ENCODE peak calls at places on chromosomes 12 and 14, in five cellular contexts. Z, J, O, I and H are unnamed samples.

GRCh38 chr12:108140501-108140900 is 11.4 kb downstream of the WSCD2 start:
- DNase-seq in Z (no peak), J (no peak), O (no peak), I (no peak), H (no peak)

GRCh38 chr14:85190251-85190650 is 339.7 kb upstream of the FLRT2 start:
- DNase-seq in Z (no peak), J (no peak), O (no peak), I (no peak), H (no peak)

GRCh38 chr14:50501642-50502041 is 30.7 kb downstream of the MAP4K5 start:
- DNase-seq in Z (no peak), J (peak; percentile 27), O (no peak), I (peak; percentile 60), H (no peak)

GRCh38 chr12:58412466-58412865 is 471.1 kb downstream of the ATP23 start:
- DNase-seq in Z (no peak), J (no peak), O (no peak), I (no peak), H (no peak)

GRCh38 chr14:47227051-47227600 is 448.3 kb downstream of the MDGA2 start:
- DNase-seq in Z (no peak), J (no peak), O (no peak), I (peak; percentile 85), H (no peak)

GRCh38 chr12:113244015-113244983 is 23.0 kb downstream of the TPCN1 start:
- DNase-seq in Z (no peak), J (peak; percentile 96), O (peak; percentile 56), I (peak; percentile 75), H (no peak)

GRCh38 chr12:120439646-120440247 is 1.8 kb downstream of the COX6A1 start:
- DNase-seq in Z (peak; percentile 59), J (peak; percentile 74), O (peak; percentile 35), I (peak; percentile 67), H (peak; percentile 39)

GRCh38 chr12:14619731-14620501 is 52.2 kb upstream of the PLBD1 start:
- DNase-seq in Z (no peak), J (no peak), O (no peak), I (no peak), H (no peak)

GRCh38 chr12:80936642-80937390 is 918 bp downstream of the LIN7A start:
- DNase-seq in Z (peak; percentile 68), J (peak; percentile 34), O (peak; percentile 50), I (peak; percentile 44), H (no peak)

GRCh38 chr14:60235440-60235839 is 13.6 kb upstream of the PPM1A start:
- DNase-seq in Z (no peak), J (no peak), O (no peak), I (no peak), H (no peak)

GRCh38 chr12:124489915-124490583 is 77.4 kb downstream of the NCOR2 start:
- DNase-seq in Z (no peak), J (no peak), O (peak; percentile 12), I (no peak), H (no peak)

GRCh38 chr12:131211279-131211938 is 257.7 kb downstream of the ADGRD1 start:
- DNase-seq in Z (no peak), J (no peak), O (no peak), I (no peak), H (peak; percentile 3)

GRCh38 chr14:87430810-87431209 is 562.2 kb downstream of the GALC start:
- DNase-seq in Z (no peak), J (peak; percentile 75), O (no peak), I (no peak), H (no peak)

GRCh38 chr14:69703047-69704046 is 63.6 kb upstream of the SRSF5 start:
- DNase-seq in Z (no peak), J (no peak), O (no peak), I (no peak), H (no peak)

GRCh38 chr14:59870277-59871165 is at the start of gene RTN1:
- DNase-seq in Z (peak; percentile 44), J (peak; percentile 64), O (no peak), I (peak; percentile 44), H (no peak)

GRCh38 chr14:27605298-27605697 is 1007.5 kb upstream of the NOVA1 start:
- DNase-seq in Z (no peak), J (no peak), O (no peak), I (no peak), H (no peak)

GRCh38 chr14:90228478-90228877 is 27.9 kb upstream of the PSMC1 start:
- DNase-seq in Z (no peak), J (no peak), O (no peak), I (no peak), H (no peak)

GRCh38 chr12:12017135-12017581 is 53.6 kb upstream of the BCL2L14 start:
- DNase-seq in Z (no peak), J (peak; percentile 16), O (no peak), I (no peak), H (no peak)

GRCh38 chr12:89883630-89884364 is 175.2 kb upstream of the ATP2B1 start:
- DNase-seq in Z (no peak), J (peak; percentile 7), O (no peak), I (peak; percentile 65), H (no peak)

GRCh38 chr12:2397356-2398045 is 344.7 kb downstream of the CACNA1C start:
- DNase-seq in Z (no peak), J (peak; percentile 34), O (no peak), I (no peak), H (no peak)

GRCh38 chr12:59405992-59406391 is 189.8 kb upstream of the SLC16A7 start:
- DNase-seq in Z (no peak), J (no peak), O (no peak), I (no peak), H (no peak)

GRCh38 chr14:60163741-60164140 is 1.5 kb downstream of the DHRS7 start:
- DNase-seq in Z (no peak), J (no peak), O (no peak), I (no peak), H (no peak)

GRCh38 chr12:121128908-121129704 is 3.6 kb upstream of the P2RX7 start:
- DNase-seq in Z (no peak), J (peak; percentile 49), O (peak; percentile 82), I (peak; percentile 79), H (peak; percentile 75)

GRCh38 chr14:33568935-33569579 is 381.8 kb downstream of the EGLN3 start:
- DNase-seq in Z (no peak), J (peak; percentile 38), O (no peak), I (peak; percentile 75), H (no peak)

GRCh38 chr12:19886805-19887105 is 447.5 kb downstream of the AEBP2 start:
- DNase-seq in Z (no peak), J (no peak), O (no peak), I (no peak), H (no peak)

GRCh38 chr12:48988030-48988649 is 10.0 kb downstream of the WNT1 start:
- DNase-seq in Z (peak; percentile 66), J (peak; percentile 60), O (no peak), I (peak; percentile 61), H (peak; percentile 77)

GRCh38 chr12:87196329-87196728 is 832.9 kb downstream of the C12orf50 start:
- DNase-seq in Z (no peak), J (no peak), O (no peak), I (no peak), H (no peak)

GRCh38 chr14:32576088-32576795 is 247.1 kb downstream of the AKAP6 start:
- DNase-seq in Z (peak; percentile 16), J (peak; percentile 73), O (peak; percentile 26), I (peak; percentile 57), H (no peak)

GRCh38 chr12:22729898-22730443 is 105.0 kb downstream of the ETNK1 start:
- DNase-seq in Z (no peak), J (peak; percentile 31), O (no peak), I (peak; percentile 35), H (no peak)

GRCh38 chr12:5369298-5369697 is 62.6 kb upstream of the NTF3 start:
- DNase-seq in Z (no peak), J (no peak), O (no peak), I (no peak), H (no peak)

GRCh38 chr14:97106166-97106565 is 309.0 kb downstream of the VRK1 start:
- DNase-seq in Z (no peak), J (no peak), O (no peak), I (no peak), H (no peak)

GRCh38 chr12:111454716-111455447 is 49.2 kb downstream of the SH2B3 start:
- DNase-seq in Z (no peak), J (no peak), O (no peak), I (no peak), H (no peak)

GRCh38 chr14:36524874-36525745 is 5.1 kb upstream of the NKX2-1 start:
- DNase-seq in Z (peak; percentile 67), J (peak; percentile 30), O (no peak), I (no peak), H (no peak)

GRCh38 chr14:21302013-21302857 is 22.4 kb downstream of the RPGRIP1 start:
- DNase-seq in Z (no peak), J (no peak), O (no peak), I (no peak), H (no peak)

GRCh38 chr14:101033446-101034165 is 130.1 kb upstream of the RTL1 start:
- DNase-seq in Z (no peak), J (no peak), O (peak; percentile 16), I (no peak), H (no peak)

GRCh38 chr14:95250126-95250824 is 69.4 kb downstream of the CLMN start:
- DNase-seq in Z (no peak), J (no peak), O (no peak), I (no peak), H (no peak)

GRCh38 chr14:95250936-95251335 is 68.8 kb downstream of the CLMN start:
- DNase-seq in Z (no peak), J (no peak), O (no peak), I (peak; percentile 30), H (no peak)

GRCh38 chr14:95252219-95252618 is 67.5 kb downstream of the CLMN start:
- DNase-seq in Z (no peak), J (no peak), O (no peak), I (no peak), H (no peak)

GRCh38 chr14:95245334-95245733 is 74.4 kb downstream of the CLMN start:
- DNase-seq in Z (no peak), J (no peak), O (no peak), I (no peak), H (no peak)

DNA sequence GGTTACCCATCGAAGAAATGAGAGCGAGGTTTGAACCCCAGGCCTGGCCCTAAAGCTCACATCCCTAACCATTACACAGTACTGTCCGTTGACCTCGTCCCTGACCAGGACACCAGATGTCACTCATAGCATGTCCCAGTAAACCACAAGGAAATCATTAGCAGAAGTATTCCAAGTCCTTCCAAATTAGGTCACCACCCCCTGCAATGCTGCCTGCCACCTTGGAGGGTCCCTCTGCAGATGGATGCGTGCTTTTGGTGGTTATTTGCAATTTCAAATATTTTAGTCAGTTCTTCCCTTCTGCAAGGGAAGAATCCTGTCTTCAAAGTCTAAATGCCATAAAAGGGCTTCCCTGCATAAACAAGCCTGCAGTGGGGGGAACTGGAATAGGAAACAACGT is 71.3 kb downstream of the CLMN start:
- DNase-seq in Z (no peak), J (no peak), O (no peak), I (no peak), H (no peak)
- TF ChIP-seq CTCF in Z (no peak), J (no peak), O (no peak), I (no peak), H (no peak)

GRCh38 chr12:68233498-68233897 is 7.9 kb upstream of the IL26 start:
- DNase-seq in Z (no peak), J (no peak), O (no peak), I (no peak), H (no peak)
- TF ChIP-seq CTCF in Z (no peak), J (no peak), O (no peak), I (no peak), H (no peak)

GRCh38 chr12:57090924-57091632 is 2.2 kb downstream of the NAB2 start:
- DNase-seq in Z (no peak), J (no peak), O (no peak), I (no peak), H (no peak)
- TF ChIP-seq CTCF in Z (no peak), J (no peak), O (no peak), I (no peak), H (no peak)

GRCh38 chr12:8553088-8553627 is 12.5 kb upstream of the CLEC4E start:
- DNase-seq in Z (no peak), J (no peak), O (no peak), I (no peak), H (no peak)
- TF ChIP-seq CTCF in Z (peak; percentile 37), J (no peak), O (no peak), I (no peak), H (no peak)